ENCODE peak calls at places on chromosomes 6 and 20, in five cellular contexts. K, B, Z, O and S are unnamed samples.

GRCh38 chr20:40991181-40991889 is 37.3 kb upstream of the TOP1 start:
- DNase-seq in K (no peak), B (no peak), Z (no peak), O (peak), S (no peak)

GRCh38 chr6:90859612-90860011 is 272.7 kb upstream of the MAP3K7 start:
- DNase-seq in K (no peak), B (no peak), Z (no peak), O (no peak), S (no peak)

GRCh38 chr6:28866342-28867077 is 57.3 kb downstream of the TRIM27 start:
- DNase-seq in K (no peak), B (peak), Z (peak), O (peak), S (peak)

GRCh38 chr6:83463886-83464285 is 33.0 kb upstream of the ME1 start:
- DNase-seq in K (no peak), B (no peak), Z (peak), O (peak), S (no peak)

GRCh38 chr6:36487698-36488097 is 44.9 kb downstream of the KCTD20 start:
- DNase-seq in K (no peak), B (no peak), Z (peak), O (no peak), S (peak)

GRCh38 chr6:106972500-106972899 is 2.0 kb downstream of the CD24 start:
- DNase-seq in K (no peak), B (no peak), Z (no peak), O (no peak), S (no peak)

GRCh38 chr6:90065173-90065572 is 170.9 kb downstream of the GJA10 start:
- DNase-seq in K (no peak), B (no peak), Z (no peak), O (no peak), S (no peak)

GRCh38 chr20:40797425-40797824 is 108.4 kb upstream of the MAFB start:
- DNase-seq in K (no peak), B (no peak), Z (peak), O (peak), S (peak)

GRCh38 chr6:70531133-70531532 is 35.6 kb upstream of the SDHAF4 start:
- DNase-seq in K (no peak), B (no peak), Z (no peak), O (no peak), S (no peak)

GRCh38 chr20:7333846-7334245 is 566.4 kb downstream of the BMP2 start:
- DNase-seq in K (no peak), B (no peak), Z (no peak), O (peak), S (no peak)

GRCh38 chr6:31702421-31702818 is 704 bp downstream of the ABHD16A start:
- DNase-seq in K (no peak), B (no peak), Z (no peak), O (peak), S (no peak)

GRCh38 chr20:6533321-6533720 is 234.2 kb upstream of the BMP2 start:
- DNase-seq in K (no peak), B (no peak), Z (peak), O (peak), S (no peak)

GRCh38 chr6:72856801-72857200 is 234.9 kb downstream of the KCNQ5 start:
- DNase-seq in K (no peak), B (no peak), Z (no peak), O (no peak), S (no peak)

GRCh38 chr6:161038229-161039003 is 46.8 kb downstream of the MAP3K4 start:
- DNase-seq in K (no peak), B (no peak), Z (peak), O (peak), S (peak)

GRCh38 chr20:53517146-53517545 is 76.5 kb downstream of the ZNF217 start:
- DNase-seq in K (no peak), B (no peak), Z (peak), O (no peak), S (no peak)

GRCh38 chr6:14537061-14537460 is 419.5 kb downstream of the CD83 start:
- DNase-seq in K (no peak), B (no peak), Z (no peak), O (no peak), S (no peak)

GRCh38 chr6:35778437-35778836 is 2.0 kb downstream of the CLPSL2 start:
- DNase-seq in K (no peak), B (no peak), Z (no peak), O (no peak), S (no peak)

GRCh38 chr6:20182926-20183521 is 29.2 kb downstream of the MBOAT1 start:
- DNase-seq in K (no peak), B (no peak), Z (peak), O (no peak), S (no peak)

GRCh38 chr6:1482381-1483166 is 93.2 kb downstream of the FOXF2 start:
- DNase-seq in K (no peak), B (no peak), Z (peak), O (peak), S (no peak)

GRCh38 chr6:147724454-147724853 is 216.0 kb downstream of the SAMD5 start:
- DNase-seq in K (no peak), B (no peak), Z (no peak), O (no peak), S (no peak)

GRCh38 chr6:96235927-96236326 is 220.2 kb downstream of the FUT9 start:
- DNase-seq in K (no peak), B (no peak), Z (no peak), O (no peak), S (no peak)

DNA sequence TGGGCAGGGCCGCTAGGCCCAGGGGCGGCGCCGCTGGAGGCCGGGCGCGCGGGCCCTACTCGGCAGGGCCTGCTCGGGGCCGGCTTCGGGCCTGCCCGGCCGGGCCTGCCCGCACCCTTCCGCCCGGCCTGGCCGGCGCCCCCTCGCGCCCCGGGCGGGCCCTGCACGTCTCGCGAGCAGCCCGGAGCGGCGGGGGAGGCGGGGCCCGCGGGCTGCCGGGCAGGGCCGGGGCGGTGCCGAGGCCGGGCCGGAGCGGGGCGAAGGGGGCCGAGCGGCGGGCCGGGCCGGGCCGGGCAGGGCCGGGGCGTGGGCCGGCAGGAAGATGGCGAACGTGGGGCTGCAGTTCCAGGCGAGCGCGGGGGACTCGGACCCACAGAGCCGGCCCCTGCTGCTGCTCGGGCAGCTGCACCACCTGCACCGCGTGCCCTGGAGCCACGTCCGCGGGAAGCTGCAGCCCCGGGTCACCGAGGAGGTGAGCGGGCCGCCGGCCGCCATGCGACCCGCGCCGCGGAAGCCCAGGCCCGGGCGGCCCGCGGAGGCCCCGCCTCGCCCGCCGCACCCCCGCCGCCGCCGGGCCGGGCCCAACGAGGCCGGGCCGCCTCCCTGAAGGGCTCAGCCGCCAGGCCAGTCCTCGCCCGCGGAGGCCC is at the start of gene NPEPL1:
- DNase-seq in K (no peak), B (peak), Z (peak), O (peak), S (no peak)
- TF ChIP-seq CTCF in K (no peak), B (no peak), Z (peak), O (no peak), S (no peak)

GRCh38 chr20:45823949-45824835 is 2.9 kb downstream of the TNNC2 start:
- DNase-seq in K (no peak), B (peak), Z (no peak), O (peak), S (peak)
- TF ChIP-seq CTCF in K (no peak), B (no peak), Z (peak), O (peak), S (peak)

DNA sequence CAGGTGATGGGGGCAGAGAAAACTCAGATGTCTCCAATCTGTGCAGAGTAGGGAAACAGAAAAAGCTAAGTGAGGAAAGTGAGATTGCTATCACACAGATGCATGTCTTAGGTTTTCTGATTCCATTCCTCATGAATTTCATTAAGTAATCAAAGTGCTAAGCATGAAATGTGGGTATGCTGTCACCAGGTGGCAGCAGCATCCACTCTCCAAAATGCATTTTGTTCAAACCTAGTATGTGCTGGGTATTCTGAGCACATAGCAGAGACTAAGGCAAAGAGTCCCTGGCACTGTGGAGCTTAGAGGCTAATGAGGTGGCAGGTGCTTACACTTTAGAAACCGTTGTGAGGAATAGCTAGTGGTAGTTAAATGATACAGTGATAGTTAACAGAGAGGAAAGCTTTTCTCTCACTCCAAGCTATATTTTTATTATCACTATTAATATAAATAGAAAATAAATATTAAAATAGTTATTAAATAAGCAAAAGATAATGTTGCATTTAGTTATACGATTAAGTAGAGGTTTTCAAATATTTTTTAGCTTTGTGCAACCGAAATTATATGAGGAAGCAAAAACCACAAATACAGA is 179.5 kb downstream of the CDH26 start:
- DNase-seq in K (no peak), B (peak), Z (peak), O (peak), S (no peak)
- TF ChIP-seq CTCF in K (no peak), B (no peak), Z (peak), O (peak), S (peak)

GRCh38 chr6:4614637-4615036 is 161.6 kb upstream of the CDYL start:
- DNase-seq in K (no peak), B (no peak), Z (no peak), O (no peak), S (no peak)

GRCh38 chr6:4615231-4615630 is 161.0 kb upstream of the CDYL start:
- DNase-seq in K (no peak), B (no peak), Z (no peak), O (no peak), S (no peak)

GRCh38 chr6:4613795-4614194 is 162.4 kb upstream of the CDYL start:
- DNase-seq in K (no peak), B (no peak), Z (no peak), O (no peak), S (no peak)

GRCh38 chr6:4616311-4616710 is 159.9 kb upstream of the CDYL start:
- DNase-seq in K (no peak), B (no peak), Z (no peak), O (no peak), S (no peak)

GRCh38 chr6:4615891-4616290 is 160.3 kb upstream of the CDYL start:
- DNase-seq in K (no peak), B (no peak), Z (peak), O (peak), S (no peak)
- TF ChIP-seq CTCF in K (no peak), B (no peak), Z (no peak), O (no peak), S (no peak)

GRCh38 chr6:154301086-154301625 is 55.4 kb downstream of the IPCEF1 start:
- DNase-seq in K (no peak), B (no peak), Z (peak), O (no peak), S (peak)
- TF ChIP-seq CTCF in K (no peak), B (no peak), Z (no peak), O (no peak), S (no peak)

DNA sequence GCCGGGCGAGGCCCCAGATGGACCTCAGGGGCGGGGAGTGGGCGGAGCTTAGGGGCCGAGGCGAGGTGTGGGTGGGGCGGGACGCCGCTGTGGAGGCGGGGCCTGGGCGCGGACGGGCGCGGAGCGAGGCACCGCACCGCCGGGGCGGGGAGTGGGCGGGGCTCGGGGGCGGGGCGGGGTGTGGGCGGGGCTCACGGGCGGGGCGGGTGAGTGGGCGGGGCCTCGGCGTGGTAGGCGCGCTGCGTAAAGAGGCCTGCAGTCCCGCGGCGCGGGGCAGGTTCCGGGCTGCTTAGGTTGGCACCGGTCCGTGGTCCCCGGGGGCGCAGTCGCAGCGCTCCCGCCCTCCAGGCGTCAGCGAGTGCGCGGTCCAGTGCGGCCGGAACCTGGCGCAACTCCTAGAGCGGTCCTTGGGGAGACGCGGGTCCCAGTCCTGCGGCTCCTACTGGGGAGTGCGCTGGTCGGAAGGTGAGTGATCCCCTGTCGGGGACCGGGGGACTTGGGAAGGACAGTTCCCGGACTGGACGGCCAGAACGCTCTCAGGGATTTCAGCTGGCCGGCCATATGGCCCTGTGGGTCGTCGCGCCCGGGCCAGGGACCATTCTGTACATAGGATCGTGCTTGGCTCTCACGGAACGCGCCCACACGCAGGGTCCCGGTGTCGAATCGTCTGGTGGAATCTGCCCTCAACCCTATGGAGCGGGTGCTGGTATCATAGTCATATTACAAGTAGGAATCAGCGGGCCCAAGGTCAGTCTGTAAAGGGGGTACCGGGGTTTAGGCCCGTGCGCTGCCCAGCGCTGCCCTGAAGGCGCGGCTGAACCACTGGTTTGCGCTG is at the start of gene NQO2:
- DNase-seq in K (no peak), B (peak), Z (peak), O (peak), S (peak)
- TF ChIP-seq CTCF in K (no peak), B (no peak), Z (peak), O (no peak), S (peak)

DNA sequence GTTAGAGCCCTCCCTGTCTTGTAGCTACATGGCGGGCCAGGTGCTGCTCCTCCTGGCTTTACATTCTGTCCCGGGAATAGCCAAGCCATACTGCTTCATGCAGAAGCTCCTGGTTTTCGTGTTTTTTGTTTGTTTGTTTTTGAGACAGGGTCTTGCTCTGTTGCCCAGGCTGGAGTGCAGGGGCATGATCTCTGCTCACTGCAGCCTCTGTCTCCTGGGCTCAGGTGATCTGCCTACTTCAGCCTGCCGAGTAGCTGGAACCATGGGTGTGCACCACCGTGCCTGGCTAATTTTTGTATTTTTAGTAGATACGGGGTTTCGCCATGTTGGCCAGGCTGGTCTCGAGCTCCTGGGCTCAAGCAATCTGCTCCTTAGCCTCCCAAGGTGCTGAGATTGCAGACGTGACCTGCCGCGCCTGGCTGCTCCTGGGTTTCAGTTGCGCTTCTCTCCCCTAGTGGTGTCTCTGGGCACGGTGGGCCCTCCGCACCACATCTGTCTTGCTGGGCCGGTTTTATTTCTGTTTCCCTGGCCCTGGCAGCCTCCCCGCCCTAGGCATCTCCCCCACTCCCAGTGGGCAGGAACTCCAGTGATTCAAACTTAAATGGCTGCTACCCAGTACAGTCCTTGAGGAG is 12.9 kb downstream of the CDYL start:
- DNase-seq in K (no peak), B (no peak), Z (no peak), O (no peak), S (no peak)
- TF ChIP-seq CTCF in K (no peak), B (no peak), Z (no peak), O (no peak), S (no peak)

GRCh38 chr6:39102024-39102820 is 12.8 kb downstream of the SAYSD1 start:
- DNase-seq in K (no peak), B (no peak), Z (peak), O (peak), S (no peak)
- TF ChIP-seq CTCF in K (no peak), B (no peak), Z (peak), O (peak), S (no peak)

GRCh38 chr20:2751868-2752630 is 48.4 kb downstream of the CPXM1 start:
- DNase-seq in K (no peak), B (no peak), Z (no peak), O (no peak), S (no peak)

GRCh38 chr20:2751347-2751867 is 49.0 kb downstream of the CPXM1 start:
- DNase-seq in K (no peak), B (no peak), Z (no peak), O (no peak), S (no peak)

GRCh38 chr20:2753456-2754040 is 46.9 kb downstream of the CPXM1 start:
- DNase-seq in K (no peak), B (no peak), Z (no peak), O (no peak), S (no peak)

GRCh38 chr20:2754426-2754825 is 46.0 kb downstream of the CPXM1 start:
- DNase-seq in K (no peak), B (no peak), Z (no peak), O (no peak), S (no peak)

DNA sequence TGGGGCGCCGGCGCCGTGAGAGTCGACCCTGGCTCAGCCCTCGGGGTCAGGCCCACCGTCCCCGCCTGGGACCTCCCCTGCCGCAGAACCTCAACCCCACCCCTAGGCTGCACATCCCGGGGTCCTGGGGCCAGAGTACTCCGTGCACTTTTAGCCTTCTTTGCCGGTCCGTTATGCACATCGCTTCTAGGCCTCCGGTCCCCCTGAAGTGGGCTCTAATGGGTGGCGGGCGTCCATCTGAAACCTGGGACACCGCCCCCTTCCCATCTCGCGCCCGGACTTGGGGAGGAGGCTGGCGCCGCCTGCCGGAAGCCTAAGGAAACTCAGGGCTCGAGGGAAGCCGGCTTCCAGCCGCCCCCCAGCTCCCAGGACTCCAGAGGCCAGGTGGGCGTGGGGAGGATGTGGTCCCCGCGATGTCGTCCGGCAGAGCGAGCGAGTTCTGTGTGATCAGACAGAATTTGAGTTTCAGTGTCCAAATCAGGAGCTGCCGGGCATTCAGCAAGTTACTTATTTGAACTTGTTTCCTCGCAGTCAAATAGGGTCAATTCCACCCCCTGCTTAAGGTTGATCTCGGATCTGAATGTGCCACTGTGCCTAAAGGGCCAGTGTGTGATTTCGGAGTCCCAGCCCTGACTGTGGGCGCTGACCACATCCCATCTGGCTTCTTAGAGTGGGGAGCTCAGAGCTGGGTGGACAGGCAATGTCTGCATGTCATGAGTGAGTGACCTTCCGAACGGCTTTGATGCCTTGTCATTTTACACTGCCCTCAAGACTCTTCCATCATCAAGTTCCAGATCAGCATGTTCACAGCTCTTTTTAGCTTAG is 47.6 kb downstream of the CPXM1 start:
- DNase-seq in K (no peak), B (no peak), Z (peak), O (peak), S (no peak)
- TF ChIP-seq CTCF in K (no peak), B (peak), Z (peak), O (peak), S (peak)